ENCODE peak calls at places on chromosomes 16 and 17, in eight cellular contexts. C is breast epithelium, B is endothelial cell of umbilical vein, Z is sigmoid colon, W is H1, E is spleen, A is right lobe of liver, L is stomach. X is an unnamed sample.

GRCh38 chr17:65261682-65262636 is 124.8 kb downstream of the RGS9 start:
- DNase-seq in C (no peak), B (peak; percentile 61), Z (no peak), W (no peak), E (no peak), A (no peak), L (no peak), X (no peak)

GRCh38 chr16:57497121-57497520 is 10.8 kb upstream of the DOK4 start:
- DNase-seq in C (no peak), B (no peak), Z (peak; percentile 39), W (no peak), E (peak; percentile 38), A (no peak), L (no peak), X (no peak)

GRCh38 chr17:58005728-58006562 is 1.1 kb downstream of the SRSF1 start:
- DNase-seq in C (no peak), B (no peak), Z (no peak), W (no peak), E (no peak), A (no peak), L (no peak), X (no peak)

GRCh38 chr16:49639739-49640388 is 216.0 kb downstream of the ZNF423 start:
- DNase-seq in C (no peak), B (peak; percentile 62), Z (no peak), W (peak; percentile 66), E (peak; percentile 54), A (no peak), L (no peak), X (no peak)

GRCh38 chr17:50922107-50922506 is 56.0 kb upstream of the TOB1 start:
- DNase-seq in C (peak; percentile 55), B (no peak), Z (no peak), W (no peak), E (no peak), A (peak; percentile 7), L (no peak), X (no peak)

GRCh38 chr17:37065486-37066321 is 117.0 kb downstream of the AATF start:
- DNase-seq in C (no peak), B (no peak), Z (no peak), W (no peak), E (no peak), A (no peak), L (no peak), X (no peak)

GRCh38 chr17:33240397-33240796 is 52.7 kb downstream of the ASIC2 start:
- DNase-seq in C (no peak), B (no peak), Z (no peak), W (no peak), E (no peak), A (no peak), L (no peak), X (no peak)

GRCh38 chr16:81071816-81072215 is 5.2 kb downstream of the C16orf46 start:
- DNase-seq in C (no peak), B (no peak), Z (no peak), W (no peak), E (no peak), A (no peak), L (no peak), X (no peak)

GRCh38 chr16:50273888-50274770 is 7.8 kb downstream of the ADCY7 start:
- DNase-seq in C (no peak), B (no peak), Z (no peak), W (no peak), E (peak; percentile 93), A (no peak), L (no peak), X (peak; percentile 60)

GRCh38 chr17:35799942-35800341 is 4.5 kb upstream of the MMP28 start:
- DNase-seq in C (peak; percentile 88), B (peak; percentile 74), Z (peak; percentile 94), W (no peak), E (peak; percentile 79), A (peak; percentile 82), L (peak; percentile 89), X (peak; percentile 83)

GRCh38 chr17:73133911-73134649 is 30.7 kb upstream of the SSTR2 start:
- DNase-seq in C (no peak), B (no peak), Z (no peak), W (no peak), E (no peak), A (no peak), L (no peak), X (no peak)

GRCh38 chr17:57739402-57740224 is 5.5 kb downstream of the CCDC182 start:
- DNase-seq in C (no peak), B (no peak), Z (no peak), W (no peak), E (no peak), A (no peak), L (no peak), X (no peak)

GRCh38 chr16:31416371-31416770 is 11.8 kb downstream of the COX6A2 start:
- DNase-seq in C (no peak), B (no peak), Z (no peak), W (no peak), E (no peak), A (no peak), L (no peak), X (no peak)

GRCh38 chr16:22373662-22374310 is 633 bp downstream of the CDR2 start:
- DNase-seq in C (peak; percentile 44), B (peak; percentile 56), Z (peak; percentile 79), W (no peak), E (peak; percentile 88), A (peak; percentile 68), L (peak; percentile 62), X (peak; percentile 52)

GRCh38 chr17:75346906-75347305 is 57.7 kb upstream of the SLC25A19 start:
- DNase-seq in C (no peak), B (no peak), Z (no peak), W (no peak), E (no peak), A (no peak), L (no peak), X (no peak)

GRCh38 chr16:28609631-28610594 is at the start of gene SULT1A1:
- DNase-seq in C (peak; percentile 66), B (no peak), Z (peak; percentile 80), W (no peak), E (peak; percentile 90), A (peak; percentile 91), L (peak; percentile 92), X (peak; percentile 96)

GRCh38 chr17:2547176-2547575 is 35.5 kb upstream of the METTL16 start:
- DNase-seq in C (no peak), B (no peak), Z (no peak), W (no peak), E (no peak), A (no peak), L (no peak), X (no peak)

GRCh38 chr17:50272246-50272645 is 2.0 kb upstream of the TMEM92 start:
- DNase-seq in C (no peak), B (no peak), Z (no peak), W (peak; percentile 45), E (peak; percentile 63), A (no peak), L (no peak), X (peak; percentile 11)

GRCh38 chr16:12093902-12094301 is 117.4 kb downstream of the SNX29 start:
- DNase-seq in C (no peak), B (no peak), Z (no peak), W (no peak), E (no peak), A (no peak), L (no peak), X (no peak)
- H3K4me1 ChIP-seq in C (no peaks in the 10 kb centered on the region), B (peaks cover 26% of the 10 kb centered on the region), Z (peaks cover 39% of the 10 kb centered on the region), W (peaks cover 17% of the 10 kb centered on the region), E (peaks cover 31% of the 10 kb centered on the region), A (peaks cover 29% of the 10 kb centered on the region), L (peaks cover 61% of the 10 kb centered on the region), X (peaks cover 7% of the 10 kb centered on the region)

GRCh38 chr17:628089-628488 is 86.5 kb downstream of the VPS53 start:
- DNase-seq in C (no peak), B (no peak), Z (no peak), W (no peak), E (no peak), A (no peak), L (no peak), X (no peak)

GRCh38 chr17:628507-628941 is 86.1 kb downstream of the VPS53 start:
- DNase-seq in C (peak; percentile 30), B (no peak), Z (peak; percentile 81), W (no peak), E (no peak), A (peak; percentile 33), L (no peak), X (no peak)

GRCh38 chr17:632551-632950 is 82.1 kb downstream of the VPS53 start:
- DNase-seq in C (no peak), B (no peak), Z (no peak), W (no peak), E (no peak), A (no peak), L (no peak), X (no peak)

GRCh38 chr17:633133-633532 is 81.5 kb downstream of the VPS53 start:
- DNase-seq in C (no peak), B (no peak), Z (no peak), W (no peak), E (no peak), A (no peak), L (no peak), X (no peak)

DNA sequence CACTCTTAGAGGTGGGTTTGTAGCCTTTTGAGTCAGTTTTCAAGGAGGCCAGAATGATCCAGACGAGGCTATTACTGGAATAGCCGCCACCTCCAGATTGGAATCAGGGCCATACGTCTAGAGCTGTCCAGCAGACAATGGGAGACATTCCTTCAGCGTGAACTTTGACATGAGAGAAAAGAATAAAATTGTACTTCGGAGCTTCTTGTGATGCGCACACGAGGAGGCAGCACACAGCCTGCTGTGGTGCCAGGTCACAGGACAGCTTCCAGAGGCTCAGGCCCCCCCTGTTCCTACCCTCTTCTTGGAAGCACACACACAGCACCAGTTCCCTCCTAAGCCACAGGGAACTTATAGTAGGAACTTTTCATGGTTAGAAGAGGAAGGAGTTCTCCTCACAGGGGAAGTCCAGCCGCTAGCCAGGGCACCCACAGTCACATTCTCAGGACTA is 81.0 kb downstream of the VPS53 start:
- DNase-seq in C (no peak), B (peak; percentile 78), Z (peak; percentile 80), W (no peak), E (no peak), A (peak; percentile 24), L (no peak), X (no peak)
- TF ChIP-seq POLR2A in C (no peak), B (no peak), Z (no peak), W (no peak), E (no peak), A (no peak), L (no peak), X (no peak)

GRCh38 chr16:9593440-9593839 is 502.0 kb downstream of the HAPSTR1 start:
- DNase-seq in C (no peak), B (no peak), Z (no peak), W (no peak), E (no peak), A (no peak), L (no peak), X (no peak)
- H3K4me1 ChIP-seq in C (no peaks in the 10 kb centered on the region), B (no peaks in the 10 kb centered on the region), Z (no peaks in the 10 kb centered on the region), W (no peaks in the 10 kb centered on the region), E (no peaks in the 10 kb centered on the region), A (no peaks in the 10 kb centered on the region), L (no peaks in the 10 kb centered on the region), X (no peaks in the 10 kb centered on the region)

DNA sequence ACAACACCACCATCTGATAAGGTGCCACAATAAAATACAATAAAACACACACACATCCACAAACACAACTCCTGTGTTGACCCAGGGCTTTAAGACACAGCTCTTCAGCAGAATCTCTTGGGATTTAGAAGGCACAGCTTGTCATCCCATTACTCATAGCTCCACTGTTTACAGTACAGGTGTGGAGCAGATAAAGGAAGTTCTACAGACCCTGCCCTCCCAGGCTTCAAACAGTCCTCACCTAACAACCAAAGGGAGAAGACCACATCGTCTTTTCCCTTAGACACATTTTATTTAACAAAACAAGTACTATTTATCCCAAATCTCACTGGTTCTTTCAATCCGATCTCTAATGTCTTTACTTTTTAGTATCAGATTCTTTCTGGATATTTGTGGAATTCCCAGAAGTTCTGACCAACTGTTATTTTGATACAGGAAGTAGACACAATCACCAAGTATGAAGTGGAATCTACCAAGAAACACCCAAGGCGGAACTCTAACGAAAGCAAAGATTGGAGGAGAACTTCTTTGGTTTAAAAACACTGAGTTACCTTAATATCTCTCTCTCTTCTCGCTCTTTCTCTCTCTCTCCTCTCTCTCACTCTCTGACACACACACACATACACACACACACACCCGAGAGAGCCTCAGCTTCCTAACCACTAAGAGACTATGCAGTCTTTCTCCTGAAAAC is 46.1 kb downstream of the CYTH1 start:
- DNase-seq in C (no peak), B (peak; percentile 61), Z (no peak), W (no peak), E (no peak), A (no peak), L (no peak), X (peak; percentile 64)
- TF ChIP-seq POLR2A in C (no peak), B (no peak), Z (peak; percentile 72), W (no peak), E (no peak), A (no peak), L (peak; percentile 63), X (peak; percentile 96)

X was measured in transverse colon.